ENCODE peak calls at places on chromosomes 5 and 9, in eight cellular contexts. U is GM12865, Q is HCT116, X is mammary epithelial cell, M is K562, L is esophagus squamous epithelium, W is bronchial epithelial cell, S is uterus. N is an unnamed sample.

GRCh38 chr9:127635198-127635735 is 23.2 kb downstream of the STXBP1 start:
- DNase-seq in U (no peak), Q (no peak), X (no peak), M (no peak), L (no peak), W (no peak), S (no peak), N (no peak)

GRCh38 chr5:140011297-140011802 is 31.7 kb downstream of the NRG2 start:
- DNase-seq in U (peak; percentile 92), Q (no peak), X (peak; percentile 51), M (no peak), L (no peak), W (peak; percentile 65), S (no peak), N (peak; percentile 44)

GRCh38 chr5:109195667-109196066 is 214.1 kb downstream of the PJA2 start:
- DNase-seq in U (no peak), Q (no peak), X (no peak), M (no peak), L (no peak), W (no peak), S (no peak), N (no peak)

GRCh38 chr9:38388283-38389223 is 3.9 kb upstream of the ALDH1B1 start:
- DNase-seq in U (no peak), Q (no peak), X (no peak), M (no peak), L (no peak), W (no peak), S (peak; percentile 73), N (peak; percentile 48)

GRCh38 chr5:74259572-74259971 is 381.0 kb downstream of the ENC1 start:
- DNase-seq in U (no peak), Q (no peak), X (no peak), M (no peak), L (no peak), W (no peak), S (no peak), N (no peak)

GRCh38 chr5:141022384-141022783 is 28.8 kb upstream of the PCDHB1 start:
- DNase-seq in U (no peak), Q (no peak), X (no peak), M (no peak), L (no peak), W (no peak), S (no peak), N (no peak)

GRCh38 chr9:34744295-34745221 is 34.6 kb upstream of the CCL21 start:
- DNase-seq in U (no peak), Q (peak; percentile 35), X (peak; percentile 98), M (no peak), L (no peak), W (peak; percentile 100), S (no peak), N (peak; percentile 88)

GRCh38 chr5:59698774-59699173 is 194.8 kb downstream of the PDE4D start:
- DNase-seq in U (no peak), Q (no peak), X (no peak), M (no peak), L (no peak), W (no peak), S (no peak), N (no peak)

GRCh38 chr9:115144706-115145105 is 26.7 kb upstream of the TNC start:
- DNase-seq in U (no peak), Q (no peak), X (no peak), M (no peak), L (no peak), W (no peak), S (no peak), N (no peak)

GRCh38 chr9:119003218-119003617 is 366.0 kb downstream of the BRINP1 start:
- DNase-seq in U (no peak), Q (no peak), X (no peak), M (no peak), L (no peak), W (no peak), S (no peak), N (no peak)

GRCh38 chr9:76916231-76916630 is 10.3 kb upstream of the PRUNE2 start:
- DNase-seq in U (no peak), Q (no peak), X (no peak), M (no peak), L (no peak), W (no peak), S (no peak), N (no peak)

GRCh38 chr9:121503443-121503842 is 3.8 kb upstream of the GGTA1 start:
- DNase-seq in U (no peak), Q (no peak), X (no peak), M (no peak), L (no peak), W (no peak), S (no peak), N (no peak)

GRCh38 chr5:170747851-170748250 is 35.7 kb upstream of the GABRP start:
- DNase-seq in U (no peak), Q (peak; percentile 16), X (no peak), M (peak; percentile 31), L (no peak), W (no peak), S (no peak), N (peak; percentile 51)

GRCh38 chr9:135273077-135273476 is 185.6 kb downstream of the OLFM1 start:
- DNase-seq in U (no peak), Q (no peak), X (no peak), M (no peak), L (no peak), W (no peak), S (no peak), N (no peak)

GRCh38 chr5:66680804-66681203 is 84.6 kb downstream of the MAST4 start:
- DNase-seq in U (no peak), Q (no peak), X (no peak), M (no peak), L (no peak), W (no peak), S (no peak), N (peak; percentile 8)

GRCh38 chr5:109645591-109646236 is 44.0 kb upstream of the MAN2A1 start:
- DNase-seq in U (no peak), Q (no peak), X (no peak), M (no peak), L (no peak), W (no peak), S (no peak), N (no peak)

GRCh38 chr9:96505316-96505991 is 55.5 kb downstream of the HABP4 start:
- DNase-seq in U (no peak), Q (no peak), X (no peak), M (no peak), L (no peak), W (no peak), S (no peak), N (no peak)

GRCh38 chr5:172721455-172722308 is 49.3 kb downstream of the DUSP1 start:
- DNase-seq in U (no peak), Q (no peak), X (no peak), M (no peak), L (no peak), W (no peak), S (peak; percentile 78), N (no peak)

GRCh38 chr5:172713113-172713808 is 57.7 kb downstream of the DUSP1 start:
- DNase-seq in U (peak; percentile 42), Q (no peak), X (no peak), M (peak; percentile 77), L (no peak), W (no peak), S (peak; percentile 63), N (peak; percentile 56)

DNA sequence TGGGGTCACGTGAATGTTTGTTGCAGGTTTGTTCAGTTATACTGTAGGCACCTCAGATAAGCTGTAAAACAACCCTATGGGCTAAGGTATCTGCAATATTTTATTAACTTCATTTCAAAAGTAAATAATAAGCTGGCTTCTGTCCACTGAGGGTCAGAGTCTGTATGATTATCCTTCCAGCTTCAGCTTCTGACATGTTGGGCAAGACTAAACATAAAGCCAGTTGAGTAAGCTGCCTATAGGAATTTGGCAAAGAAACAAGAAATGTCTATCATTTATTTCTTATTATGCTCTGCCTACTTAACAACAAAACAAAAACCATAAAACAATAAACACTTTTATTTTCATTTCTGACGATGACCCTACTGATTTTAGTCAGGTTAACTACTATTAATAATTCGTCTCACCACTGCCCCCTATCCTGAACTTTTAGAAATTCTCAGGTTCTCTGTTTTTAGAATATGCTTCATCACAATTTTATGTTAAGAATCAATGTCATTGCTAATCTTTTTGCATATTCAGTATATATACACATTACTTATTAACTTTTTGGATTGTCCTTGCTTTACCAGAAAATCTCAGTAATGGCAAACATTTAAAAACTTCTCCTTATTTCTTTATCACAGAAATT is 413.5 kb upstream of the ADAMTSL1 start:
- DNase-seq in U (peak; percentile 5), Q (no peak), X (no peak), M (no peak), L (no peak), W (peak; percentile 81), S (no peak), N (peak; percentile 41)
- TF ChIP-seq CTCF in U (no peak), Q (no peak), X (peak; percentile 36), M (no peak), L (peak; percentile 17), W (no peak), S (no peak), N (peak; percentile 13)

DNA sequence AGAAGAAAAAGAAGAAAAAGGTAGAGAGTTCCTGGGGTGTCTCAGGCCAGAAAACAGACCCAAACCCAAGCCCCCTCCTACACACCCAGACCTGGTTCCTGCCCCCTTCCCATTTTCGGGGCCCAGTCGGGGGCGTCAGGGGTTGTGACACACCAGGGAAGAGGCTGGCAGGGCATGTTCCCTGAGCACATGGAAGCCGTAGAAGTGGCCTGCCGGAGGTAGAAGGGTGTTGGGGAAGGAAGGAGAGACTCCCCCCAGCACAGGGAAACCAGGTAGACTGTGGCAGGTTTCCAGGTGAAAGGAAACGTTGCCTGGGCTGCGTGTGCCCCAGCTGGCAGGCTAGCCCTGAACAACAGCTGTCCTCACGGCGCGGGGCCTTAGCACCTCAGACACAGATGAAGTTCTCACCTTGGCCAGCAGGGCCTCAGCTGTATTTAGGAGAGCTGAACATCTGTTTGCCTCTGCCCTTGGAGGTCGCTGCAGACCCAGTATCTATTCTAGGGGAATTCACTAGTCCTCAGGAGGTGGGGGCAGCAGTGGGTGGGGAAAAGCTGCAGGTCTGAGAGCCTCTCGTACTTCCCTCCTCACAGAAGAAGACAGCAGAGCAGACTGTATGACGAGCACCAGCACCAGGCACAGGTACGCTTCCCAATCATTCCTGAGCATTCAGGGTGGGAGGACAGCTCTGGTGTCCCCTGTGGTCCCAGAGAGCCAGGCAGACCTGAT is 14.1 kb downstream of the CD74 start:
- DNase-seq in U (peak; percentile 84), Q (no peak), X (no peak), M (no peak), L (no peak), W (no peak), S (no peak), N (no peak)
- TF ChIP-seq CTCF in U (peak; percentile 77), Q (peak; percentile 17), X (peak; percentile 27), M (peak; percentile 56), L (peak; percentile 32), W (peak; percentile 21), S (no peak), N (peak; percentile 30)

GRCh38 chr5:57094753-57095683 is 78.8 kb upstream of the GPBP1 start:
- DNase-seq in U (peak; percentile 21), Q (no peak), X (peak; percentile 41), M (no peak), L (no peak), W (peak; percentile 8), S (no peak), N (peak; percentile 40)
- TF ChIP-seq CTCF in U (no peak), Q (peak; percentile 55), X (peak; percentile 42), M (peak; percentile 49), L (no peak), W (peak; percentile 33), S (no peak), N (no peak)

DNA sequence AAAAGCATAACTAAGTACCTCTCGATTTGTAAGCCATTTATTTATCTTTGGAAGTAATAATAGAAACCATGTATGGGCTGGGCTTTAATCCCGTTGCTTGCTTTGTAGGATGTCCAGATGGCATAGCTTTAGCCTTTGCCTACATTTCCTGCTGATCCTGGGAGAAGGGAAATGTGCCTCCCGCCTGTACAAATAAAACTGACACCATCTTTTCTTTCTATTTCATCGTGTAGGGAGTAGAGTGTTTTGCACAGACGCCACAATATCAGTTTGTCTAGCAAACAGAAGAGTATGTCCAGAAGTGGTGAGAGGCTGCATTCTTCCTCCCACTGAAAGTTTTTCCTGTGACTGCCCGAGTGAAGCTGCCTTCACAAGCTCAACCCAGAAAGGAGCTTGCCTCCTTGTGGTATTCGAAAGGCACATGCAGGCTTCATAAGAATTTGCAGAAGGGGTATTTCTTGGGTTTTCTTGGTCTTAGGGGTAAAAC is 24.7 kb upstream of the TJP2 start:
- DNase-seq in U (no peak), Q (no peak), X (peak; percentile 42), M (no peak), L (no peak), W (peak; percentile 58), S (no peak), N (no peak)
- TF ChIP-seq CTCF in U (no peak), Q (no peak), X (peak; percentile 50), M (peak; percentile 7), L (peak; percentile 7), W (peak; percentile 32), S (peak; percentile 7), N (no peak)

N was measured in MCF 10A.